ENCODE peak calls at places on chromosomes 12 and 14, in ten cellular contexts. One of them, this sample, is unnamed.
A peak's percentile ranks its signal among the peaks of the same experiment; 100 is the strongest.

GRCh38 chr12:63940295-63940997 is 95.9 kb downstream of the SRGAP1 start:
- DNase-seq in NCI-H2107: no peak
- DNase-seq in neural progenitor cell: no peak
- DNase-seq in A172: no peak
- DNase-seq in MCF 10A: no peak
- DNase-seq in osteocyte: no peak
- DNase-seq in fibroblast of pulmonary artery: no peak
- DNase-seq in Ammon's horn: peak; percentile 47
- DNase-seq in nucleus accumbens: no peak
- DNase-seq in T-helper 9 cell: no peak
- DNase-seq in this sample: no peak

GRCh38 chr12:56487448-56488040 is 417 bp downstream of the GLS2 start:
- DNase-seq in T-helper 9 cell: no peak
- DNase-seq in Ammon's horn: peak; percentile 46
- DNase-seq in MCF 10A: peak; percentile 38
- DNase-seq in nucleus accumbens: no peak
- DNase-seq in fibroblast of pulmonary artery: peak; percentile 6
- DNase-seq in neural progenitor cell: peak; percentile 66
- DNase-seq in A172: no peak
- DNase-seq in osteocyte: no peak
- DNase-seq in NCI-H2107: peak; percentile 38
- DNase-seq in this sample: peak; percentile 43

GRCh38 chr12:4330203-4330602 is 9.2 kb downstream of the TIGAR start:
- DNase-seq in Ammon's horn: no peak
- DNase-seq in nucleus accumbens: no peak
- DNase-seq in fibroblast of pulmonary artery: no peak
- DNase-seq in MCF 10A: no peak
- DNase-seq in neural progenitor cell: no peak
- DNase-seq in NCI-H2107: no peak
- DNase-seq in osteocyte: no peak
- DNase-seq in A172: no peak
- DNase-seq in T-helper 9 cell: no peak
- DNase-seq in this sample: no peak

GRCh38 chr12:71216725-71217579 is 59.2 kb upstream of the TSPAN8 start:
- DNase-seq in MCF 10A: peak; percentile 69
- DNase-seq in osteocyte: no peak
- DNase-seq in Ammon's horn: peak; percentile 63
- DNase-seq in A172: peak; percentile 76
- DNase-seq in T-helper 9 cell: no peak
- DNase-seq in neural progenitor cell: peak; percentile 35
- DNase-seq in fibroblast of pulmonary artery: peak; percentile 46
- DNase-seq in nucleus accumbens: peak; percentile 20
- DNase-seq in NCI-H2107: no peak
- DNase-seq in this sample: no peak

GRCh38 chr14:95092723-95093122 is 64.6 kb downstream of the DICER1 start:
- DNase-seq in osteocyte: no peak
- DNase-seq in Ammon's horn: no peak
- DNase-seq in NCI-H2107: no peak
- DNase-seq in nucleus accumbens: no peak
- DNase-seq in fibroblast of pulmonary artery: no peak
- DNase-seq in neural progenitor cell: peak; percentile 18
- DNase-seq in A172: no peak
- DNase-seq in T-helper 9 cell: no peak
- DNase-seq in MCF 10A: no peak
- DNase-seq in this sample: no peak

GRCh38 chr14:76050797-76051392 is 65.3 kb downstream of the IFT43 start:
- DNase-seq in fibroblast of pulmonary artery: peak; percentile 77
- DNase-seq in nucleus accumbens: peak; percentile 56
- DNase-seq in MCF 10A: peak; percentile 65
- DNase-seq in T-helper 9 cell: peak; percentile 39
- DNase-seq in Ammon's horn: peak; percentile 82
- DNase-seq in A172: peak; percentile 32
- DNase-seq in neural progenitor cell: peak; percentile 71
- DNase-seq in NCI-H2107: peak; percentile 73
- DNase-seq in osteocyte: no peak
- DNase-seq in this sample: peak; percentile 49

GRCh38 chr12:124381454-124382207 is 86.7 kb downstream of the RFLNA start:
- DNase-seq in fibroblast of pulmonary artery: peak; percentile 90
- DNase-seq in NCI-H2107: no peak
- DNase-seq in MCF 10A: peak; percentile 89
- DNase-seq in neural progenitor cell: no peak
- DNase-seq in Ammon's horn: peak; percentile 86
- DNase-seq in A172: peak; percentile 85
- DNase-seq in nucleus accumbens: peak; percentile 79
- DNase-seq in T-helper 9 cell: no peak
- DNase-seq in osteocyte: no peak
- DNase-seq in this sample: peak; percentile 78

GRCh38 chr12:124633954-124634352 is 66.5 kb upstream of the NCOR2 start:
- DNase-seq in T-helper 9 cell: no peak
- DNase-seq in nucleus accumbens: no peak
- DNase-seq in osteocyte: no peak
- DNase-seq in neural progenitor cell: no peak
- DNase-seq in A172: no peak
- DNase-seq in fibroblast of pulmonary artery: no peak
- DNase-seq in Ammon's horn: no peak
- DNase-seq in NCI-H2107: no peak
- DNase-seq in MCF 10A: no peak
- DNase-seq in this sample: no peak

GRCh38 chr12:12482959-12483358 is 79.7 kb downstream of the DUSP16 start:
- DNase-seq in osteocyte: no peak
- DNase-seq in NCI-H2107: peak; percentile 17
- DNase-seq in nucleus accumbens: no peak
- DNase-seq in MCF 10A: no peak
- DNase-seq in neural progenitor cell: no peak
- DNase-seq in A172: no peak
- DNase-seq in fibroblast of pulmonary artery: no peak
- DNase-seq in Ammon's horn: no peak
- DNase-seq in T-helper 9 cell: no peak
- DNase-seq in this sample: no peak

GRCh38 chr14:63200035-63200740 is 4.1 kb upstream of the RHOJ start:
- DNase-seq in A172: no peak
- DNase-seq in NCI-H2107: no peak
- DNase-seq in MCF 10A: no peak
- DNase-seq in neural progenitor cell: no peak
- DNase-seq in Ammon's horn: no peak
- DNase-seq in nucleus accumbens: no peak
- DNase-seq in fibroblast of pulmonary artery: no peak
- DNase-seq in T-helper 9 cell: no peak
- DNase-seq in osteocyte: no peak
- DNase-seq in this sample: no peak

GRCh38 chr12:81644503-81644902 is 114.6 kb downstream of the PPFIA2 start:
- DNase-seq in A172: peak; percentile 45
- DNase-seq in osteocyte: no peak
- DNase-seq in NCI-H2107: peak; percentile 31
- DNase-seq in Ammon's horn: peak; percentile 60
- DNase-seq in nucleus accumbens: no peak
- DNase-seq in MCF 10A: peak; percentile 51
- DNase-seq in T-helper 9 cell: no peak
- DNase-seq in neural progenitor cell: peak; percentile 47
- DNase-seq in fibroblast of pulmonary artery: peak; percentile 69
- DNase-seq in this sample: no peak

GRCh38 chr12:108611884-108612415 is 14.1 kb upstream of the TMEM119 start:
- DNase-seq in MCF 10A: peak; percentile 84
- DNase-seq in Ammon's horn: no peak
- DNase-seq in T-helper 9 cell: peak; percentile 50
- DNase-seq in A172: peak; percentile 73
- DNase-seq in fibroblast of pulmonary artery: peak; percentile 56
- DNase-seq in neural progenitor cell: peak; percentile 68
- DNase-seq in NCI-H2107: no peak
- DNase-seq in nucleus accumbens: no peak
- DNase-seq in osteocyte: no peak
- DNase-seq in this sample: no peak

GRCh38 chr12:96302706-96303310 is 97.4 kb downstream of the CDK17 start:
- DNase-seq in fibroblast of pulmonary artery: no peak
- DNase-seq in T-helper 9 cell: no peak
- DNase-seq in MCF 10A: no peak
- DNase-seq in neural progenitor cell: no peak
- DNase-seq in A172: no peak
- DNase-seq in osteocyte: no peak
- DNase-seq in Ammon's horn: peak; percentile 70
- DNase-seq in NCI-H2107: no peak
- DNase-seq in nucleus accumbens: no peak
- DNase-seq in this sample: no peak

GRCh38 chr14:105118646-105119409 is 49.7 kb downstream of the JAG2 start:
- DNase-seq in neural progenitor cell: no peak
- DNase-seq in Ammon's horn: no peak
- DNase-seq in NCI-H2107: no peak
- DNase-seq in A172: no peak
- DNase-seq in nucleus accumbens: peak; percentile 43
- DNase-seq in osteocyte: no peak
- DNase-seq in MCF 10A: no peak
- DNase-seq in fibroblast of pulmonary artery: no peak
- DNase-seq in T-helper 9 cell: no peak
- DNase-seq in this sample: no peak

GRCh38 chr12:56084958-56085543 is 5.1 kb downstream of the ERBB3 start:
- DNase-seq in nucleus accumbens: no peak
- DNase-seq in fibroblast of pulmonary artery: no peak
- DNase-seq in A172: no peak
- DNase-seq in osteocyte: no peak
- DNase-seq in neural progenitor cell: peak; percentile 61
- DNase-seq in Ammon's horn: no peak
- DNase-seq in NCI-H2107: no peak
- DNase-seq in MCF 10A: peak; percentile 45
- DNase-seq in T-helper 9 cell: no peak
- DNase-seq in this sample: no peak